ENCODE peak calls at places on chromosome 3, in nine cellular contexts. One of them, this sample, is unnamed.

GRCh38 chr3:122415104-122415744 is 638 bp downstream of the WDR5B start:
- DNase-seq in AG04450: no peak
- DNase-seq in ureter: no peak
- DNase-seq in stromal cell of bone marrow: peak; percentile 28
- DNase-seq in stimulated activated CD4-positive, alpha-beta T cell treated with anti-CD3 and anti-CD28 coated beads, Interleukin-2, amount 100 ng/mL, for 48 hours: peak; percentile 31
- DNase-seq in renal cortical epithelial cell: peak; percentile 59
- DNase-seq in EH: peak; percentile 63
- DNase-seq in activated naive CD8-positive, alpha-beta T cell treated with anti-CD3 and anti-CD28 coated beads, Interleukin-2, amount 50 U/mL, for 24 hours: peak; percentile 42
- DNase-seq in ovary: peak; percentile 31
- DNase-seq in this sample: peak; percentile 48

GRCh38 chr3:146035366-146035765 is 125.6 kb downstream of the PLOD2 start:
- DNase-seq in AG04450: no peak
- DNase-seq in ureter: no peak
- DNase-seq in stromal cell of bone marrow: no peak
- DNase-seq in stimulated activated CD4-positive, alpha-beta T cell treated with anti-CD3 and anti-CD28 coated beads, Interleukin-2, amount 100 ng/mL, for 48 hours: no peak
- DNase-seq in renal cortical epithelial cell: peak; percentile 60
- DNase-seq in EH: peak; percentile 56
- DNase-seq in activated naive CD8-positive, alpha-beta T cell treated with anti-CD3 and anti-CD28 coated beads, Interleukin-2, amount 50 U/mL, for 24 hours: no peak
- DNase-seq in ovary: no peak
- DNase-seq in this sample: peak; percentile 7

GRCh38 chr3:6549296-6549695 is 311.6 kb upstream of the GRM7 start:
- DNase-seq in AG04450: no peak
- DNase-seq in ureter: no peak
- DNase-seq in stromal cell of bone marrow: no peak
- DNase-seq in stimulated activated CD4-positive, alpha-beta T cell treated with anti-CD3 and anti-CD28 coated beads, Interleukin-2, amount 100 ng/mL, for 48 hours: no peak
- DNase-seq in renal cortical epithelial cell: no peak
- DNase-seq in EH: no peak
- DNase-seq in activated naive CD8-positive, alpha-beta T cell treated with anti-CD3 and anti-CD28 coated beads, Interleukin-2, amount 50 U/mL, for 24 hours: no peak
- DNase-seq in ovary: no peak
- DNase-seq in this sample: no peak

GRCh38 chr3:140023616-140024530 is 88.9 kb downstream of the CLSTN2 start:
- DNase-seq in AG04450: no peak
- DNase-seq in ureter: peak; percentile 56
- DNase-seq in stromal cell of bone marrow: peak; percentile 1
- DNase-seq in stimulated activated CD4-positive, alpha-beta T cell treated with anti-CD3 and anti-CD28 coated beads, Interleukin-2, amount 100 ng/mL, for 48 hours: no peak
- DNase-seq in renal cortical epithelial cell: peak; percentile 57
- DNase-seq in EH: no peak
- DNase-seq in activated naive CD8-positive, alpha-beta T cell treated with anti-CD3 and anti-CD28 coated beads, Interleukin-2, amount 50 U/mL, for 24 hours: no peak
- DNase-seq in ovary: peak; percentile 30
- DNase-seq in this sample: no peak

GRCh38 chr3:17140670-17141505 is 256.1 kb downstream of the PLCL2 start:
- DNase-seq in AG04450: no peak
- DNase-seq in ureter: no peak
- DNase-seq in stromal cell of bone marrow: peak; percentile 33
- DNase-seq in stimulated activated CD4-positive, alpha-beta T cell treated with anti-CD3 and anti-CD28 coated beads, Interleukin-2, amount 100 ng/mL, for 48 hours: no peak
- DNase-seq in renal cortical epithelial cell: no peak
- DNase-seq in EH: peak; percentile 16
- DNase-seq in activated naive CD8-positive, alpha-beta T cell treated with anti-CD3 and anti-CD28 coated beads, Interleukin-2, amount 50 U/mL, for 24 hours: no peak
- DNase-seq in ovary: no peak
- DNase-seq in this sample: peak; percentile 62

GRCh38 chr3:178270838-178271237 is 265.4 kb upstream of the KCNMB2 start:
- DNase-seq in AG04450: no peak
- DNase-seq in ureter: no peak
- DNase-seq in stromal cell of bone marrow: no peak
- DNase-seq in stimulated activated CD4-positive, alpha-beta T cell treated with anti-CD3 and anti-CD28 coated beads, Interleukin-2, amount 100 ng/mL, for 48 hours: no peak
- DNase-seq in renal cortical epithelial cell: no peak
- DNase-seq in EH: peak; percentile 29
- DNase-seq in activated naive CD8-positive, alpha-beta T cell treated with anti-CD3 and anti-CD28 coated beads, Interleukin-2, amount 50 U/mL, for 24 hours: no peak
- DNase-seq in ovary: no peak
- DNase-seq in this sample: no peak

GRCh38 chr3:46915297-46915822 is 37.8 kb downstream of the PTH1R start:
- DNase-seq in AG04450: no peak
- DNase-seq in ureter: no peak
- DNase-seq in stromal cell of bone marrow: no peak
- DNase-seq in stimulated activated CD4-positive, alpha-beta T cell treated with anti-CD3 and anti-CD28 coated beads, Interleukin-2, amount 100 ng/mL, for 48 hours: no peak
- DNase-seq in renal cortical epithelial cell: no peak
- DNase-seq in EH: no peak
- DNase-seq in activated naive CD8-positive, alpha-beta T cell treated with anti-CD3 and anti-CD28 coated beads, Interleukin-2, amount 50 U/mL, for 24 hours: no peak
- DNase-seq in ovary: no peak
- DNase-seq in this sample: no peak

GRCh38 chr3:29555590-29555989 is 274.7 kb downstream of the RBMS3 start:
- DNase-seq in AG04450: no peak
- DNase-seq in ureter: no peak
- DNase-seq in stromal cell of bone marrow: no peak
- DNase-seq in stimulated activated CD4-positive, alpha-beta T cell treated with anti-CD3 and anti-CD28 coated beads, Interleukin-2, amount 100 ng/mL, for 48 hours: no peak
- DNase-seq in renal cortical epithelial cell: no peak
- DNase-seq in EH: peak; percentile 50
- DNase-seq in activated naive CD8-positive, alpha-beta T cell treated with anti-CD3 and anti-CD28 coated beads, Interleukin-2, amount 50 U/mL, for 24 hours: no peak
- DNase-seq in ovary: no peak
- DNase-seq in this sample: peak; percentile 70

GRCh38 chr3:151431940-151432339 is 28.9 kb downstream of the IGSF10 start:
- DNase-seq in AG04450: peak; percentile 41
- DNase-seq in ureter: no peak
- DNase-seq in stromal cell of bone marrow: no peak
- DNase-seq in stimulated activated CD4-positive, alpha-beta T cell treated with anti-CD3 and anti-CD28 coated beads, Interleukin-2, amount 100 ng/mL, for 48 hours: no peak
- DNase-seq in renal cortical epithelial cell: peak; percentile 95
- DNase-seq in EH: peak; percentile 45
- DNase-seq in activated naive CD8-positive, alpha-beta T cell treated with anti-CD3 and anti-CD28 coated beads, Interleukin-2, amount 50 U/mL, for 24 hours: no peak
- DNase-seq in ovary: no peak
- DNase-seq in this sample: no peak

GRCh38 chr3:123272547-123272946 is 70.8 kb downstream of the SEC22A start:
- DNase-seq in AG04450: no peak
- DNase-seq in ureter: no peak
- DNase-seq in stromal cell of bone marrow: peak; percentile 11
- DNase-seq in stimulated activated CD4-positive, alpha-beta T cell treated with anti-CD3 and anti-CD28 coated beads, Interleukin-2, amount 100 ng/mL, for 48 hours: no peak
- DNase-seq in renal cortical epithelial cell: peak; percentile 2
- DNase-seq in EH: peak; percentile 72
- DNase-seq in activated naive CD8-positive, alpha-beta T cell treated with anti-CD3 and anti-CD28 coated beads, Interleukin-2, amount 50 U/mL, for 24 hours: no peak
- DNase-seq in ovary: no peak
- DNase-seq in this sample: no peak

GRCh38 chr3:47443611-47443995 is 32.1 kb downstream of the SCAP start:
- DNase-seq in AG04450: no peak
- DNase-seq in ureter: no peak
- DNase-seq in stromal cell of bone marrow: no peak
- DNase-seq in stimulated activated CD4-positive, alpha-beta T cell treated with anti-CD3 and anti-CD28 coated beads, Interleukin-2, amount 100 ng/mL, for 48 hours: no peak
- DNase-seq in renal cortical epithelial cell: peak; percentile 54
- DNase-seq in EH: no peak
- DNase-seq in activated naive CD8-positive, alpha-beta T cell treated with anti-CD3 and anti-CD28 coated beads, Interleukin-2, amount 50 U/mL, for 24 hours: no peak
- DNase-seq in ovary: no peak
- DNase-seq in this sample: no peak

GRCh38 chr3:144282313-144282712 is 310.7 kb downstream of the DIPK2A start:
- DNase-seq in AG04450: no peak
- DNase-seq in ureter: no peak
- DNase-seq in stromal cell of bone marrow: no peak
- DNase-seq in stimulated activated CD4-positive, alpha-beta T cell treated with anti-CD3 and anti-CD28 coated beads, Interleukin-2, amount 100 ng/mL, for 48 hours: no peak
- DNase-seq in renal cortical epithelial cell: no peak
- DNase-seq in EH: no peak
- DNase-seq in activated naive CD8-positive, alpha-beta T cell treated with anti-CD3 and anti-CD28 coated beads, Interleukin-2, amount 50 U/mL, for 24 hours: no peak
- DNase-seq in ovary: no peak
- DNase-seq in this sample: no peak

GRCh38 chr3:48086736-48087470 is 70.7 kb upstream of the MAP4 start:
- DNase-seq in AG04450: peak; percentile 53
- DNase-seq in ureter: no peak
- DNase-seq in stromal cell of bone marrow: no peak
- DNase-seq in stimulated activated CD4-positive, alpha-beta T cell treated with anti-CD3 and anti-CD28 coated beads, Interleukin-2, amount 100 ng/mL, for 48 hours: no peak
- DNase-seq in renal cortical epithelial cell: peak; percentile 61
- DNase-seq in EH: peak; percentile 93
- DNase-seq in activated naive CD8-positive, alpha-beta T cell treated with anti-CD3 and anti-CD28 coated beads, Interleukin-2, amount 50 U/mL, for 24 hours: no peak
- DNase-seq in ovary: no peak
- DNase-seq in this sample: peak; percentile 16

GRCh38 chr3:45606991-45607712 is 12.6 kb downstream of the LIMD1 start:
- DNase-seq in AG04450: no peak
- DNase-seq in ureter: no peak
- DNase-seq in stromal cell of bone marrow: no peak
- DNase-seq in stimulated activated CD4-positive, alpha-beta T cell treated with anti-CD3 and anti-CD28 coated beads, Interleukin-2, amount 100 ng/mL, for 48 hours: no peak
- DNase-seq in renal cortical epithelial cell: no peak
- DNase-seq in EH: peak; percentile 49
- DNase-seq in activated naive CD8-positive, alpha-beta T cell treated with anti-CD3 and anti-CD28 coated beads, Interleukin-2, amount 50 U/mL, for 24 hours: no peak
- DNase-seq in ovary: peak; percentile 43
- DNase-seq in this sample: no peak

GRCh38 chr3:30286007-30286669 is 320.3 kb upstream of the TGFBR2 start:
- DNase-seq in AG04450: peak; percentile 61
- DNase-seq in ureter: peak; percentile 78
- DNase-seq in stromal cell of bone marrow: peak; percentile 96
- DNase-seq in stimulated activated CD4-positive, alpha-beta T cell treated with anti-CD3 and anti-CD28 coated beads, Interleukin-2, amount 100 ng/mL, for 48 hours: no peak
- DNase-seq in renal cortical epithelial cell: peak; percentile 99
- DNase-seq in EH: peak; percentile 88
- DNase-seq in activated naive CD8-positive, alpha-beta T cell treated with anti-CD3 and anti-CD28 coated beads, Interleukin-2, amount 50 U/mL, for 24 hours: no peak
- DNase-seq in ovary: peak; percentile 76
- DNase-seq in this sample: peak; percentile 70

GRCh38 chr3:94904275-94904674 is 841.4 kb downstream of the NSUN3 start:
- DNase-seq in AG04450: no peak
- DNase-seq in ureter: no peak
- DNase-seq in stromal cell of bone marrow: no peak
- DNase-seq in stimulated activated CD4-positive, alpha-beta T cell treated with anti-CD3 and anti-CD28 coated beads, Interleukin-2, amount 100 ng/mL, for 48 hours: no peak
- DNase-seq in renal cortical epithelial cell: no peak
- DNase-seq in EH: no peak
- DNase-seq in activated naive CD8-positive, alpha-beta T cell treated with anti-CD3 and anti-CD28 coated beads, Interleukin-2, amount 50 U/mL, for 24 hours: no peak
- DNase-seq in ovary: no peak
- DNase-seq in this sample: no peak

GRCh38 chr3:45583021-45583851 is 11.3 kb upstream of the LIMD1 start:
- DNase-seq in AG04450: no peak
- DNase-seq in ureter: no peak
- DNase-seq in stromal cell of bone marrow: no peak
- DNase-seq in stimulated activated CD4-positive, alpha-beta T cell treated with anti-CD3 and anti-CD28 coated beads, Interleukin-2, amount 100 ng/mL, for 48 hours: no peak
- DNase-seq in renal cortical epithelial cell: no peak
- DNase-seq in EH: no peak
- DNase-seq in activated naive CD8-positive, alpha-beta T cell treated with anti-CD3 and anti-CD28 coated beads, Interleukin-2, amount 50 U/mL, for 24 hours: no peak
- DNase-seq in ovary: peak; percentile 34
- DNase-seq in this sample: peak; percentile 46

GRCh38 chr3:189981668-189982067 is 139.0 kb downstream of the P3H2 start:
- DNase-seq in AG04450: peak; percentile 76
- DNase-seq in ureter: peak; percentile 54
- DNase-seq in stromal cell of bone marrow: peak; percentile 97
- DNase-seq in stimulated activated CD4-positive, alpha-beta T cell treated with anti-CD3 and anti-CD28 coated beads, Interleukin-2, amount 100 ng/mL, for 48 hours: no peak
- DNase-seq in renal cortical epithelial cell: peak; percentile 94
- DNase-seq in EH: peak; percentile 99
- DNase-seq in activated naive CD8-positive, alpha-beta T cell treated with anti-CD3 and anti-CD28 coated beads, Interleukin-2, amount 50 U/mL, for 24 hours: no peak
- DNase-seq in ovary: peak; percentile 46
- DNase-seq in this sample: peak; percentile 79

GRCh38 chr3:71035886-71036285 is 547.6 kb downstream of the FOXP1 start:
- DNase-seq in AG04450: no peak
- DNase-seq in ureter: no peak
- DNase-seq in stromal cell of bone marrow: no peak
- DNase-seq in stimulated activated CD4-positive, alpha-beta T cell treated with anti-CD3 and anti-CD28 coated beads, Interleukin-2, amount 100 ng/mL, for 48 hours: no peak
- DNase-seq in renal cortical epithelial cell: no peak
- DNase-seq in EH: no peak
- DNase-seq in activated naive CD8-positive, alpha-beta T cell treated with anti-CD3 and anti-CD28 coated beads, Interleukin-2, amount 50 U/mL, for 24 hours: no peak
- DNase-seq in ovary: no peak
- DNase-seq in this sample: no peak

GRCh38 chr3:88986834-88987233 is 120.6 kb upstream of the EPHA3 start:
- DNase-seq in AG04450: peak; percentile 11
- DNase-seq in ureter: no peak
- DNase-seq in stromal cell of bone marrow: peak; percentile 81
- DNase-seq in stimulated activated CD4-positive, alpha-beta T cell treated with anti-CD3 and anti-CD28 coated beads, Interleukin-2, amount 100 ng/mL, for 48 hours: no peak
- DNase-seq in renal cortical epithelial cell: peak; percentile 14
- DNase-seq in EH: peak; percentile 91
- DNase-seq in activated naive CD8-positive, alpha-beta T cell treated with anti-CD3 and anti-CD28 coated beads, Interleukin-2, amount 50 U/mL, for 24 hours: no peak
- DNase-seq in ovary: no peak
- DNase-seq in this sample: peak; percentile 39

GRCh38 chr3:74531491-74531890 is 83.0 kb downstream of the CNTN3 start:
- DNase-seq in AG04450: no peak
- DNase-seq in ureter: no peak
- DNase-seq in stromal cell of bone marrow: no peak
- DNase-seq in stimulated activated CD4-positive, alpha-beta T cell treated with anti-CD3 and anti-CD28 coated beads, Interleukin-2, amount 100 ng/mL, for 48 hours: no peak
- DNase-seq in renal cortical epithelial cell: peak; percentile 34
- DNase-seq in EH: peak; percentile 30
- DNase-seq in activated naive CD8-positive, alpha-beta T cell treated with anti-CD3 and anti-CD28 coated beads, Interleukin-2, amount 50 U/mL, for 24 hours: no peak
- DNase-seq in ovary: no peak
- DNase-seq in this sample: peak; percentile 16

GRCh38 chr3:156630773-156631093 is 43.7 kb upstream of the TIPARP start:
- DNase-seq in AG04450: no peak
- DNase-seq in ureter: no peak
- DNase-seq in stromal cell of bone marrow: no peak
- DNase-seq in stimulated activated CD4-positive, alpha-beta T cell treated with anti-CD3 and anti-CD28 coated beads, Interleukin-2, amount 100 ng/mL, for 48 hours: no peak
- DNase-seq in renal cortical epithelial cell: no peak
- DNase-seq in EH: no peak
- DNase-seq in activated naive CD8-positive, alpha-beta T cell treated with anti-CD3 and anti-CD28 coated beads, Interleukin-2, amount 50 U/mL, for 24 hours: no peak
- DNase-seq in ovary: no peak
- DNase-seq in this sample: no peak